ENCODE peak calls at places on chromosomes 13 and 19, in six cellular contexts. V is testis, L is A549, B is transverse colon, G is HCT116, E is breast epithelium. T is an unnamed sample.

GRCh38 chr19:3575949-3576673 is 3.4 kb downstream of the HMG20B start:
- DNase-seq in V (no peak), L (no peak), B (no peak), G (no peak), E (no peak), T (no peak)

GRCh38 chr13:99339736-99340392 is 32.7 kb upstream of the GPR183 start:
- DNase-seq in V (no peak), L (no peak), B (peak), G (no peak), E (no peak), T (no peak)

GRCh38 chr13:76307157-76307556 is 579.0 kb downstream of the KCTD12 start:
- DNase-seq in V (peak), L (no peak), B (no peak), G (no peak), E (no peak), T (no peak)

GRCh38 chr19:29772696-29773095 is 39.1 kb upstream of the CCNE1 start:
- DNase-seq in V (peak), L (no peak), B (no peak), G (no peak), E (no peak), T (no peak)

GRCh38 chr13:100646030-100646673 is 28.4 kb downstream of the TMTC4 start:
- DNase-seq in V (peak), L (peak), B (no peak), G (peak), E (no peak), T (no peak)

GRCh38 chr19:10543059-10543419 is 665 bp upstream of the ATG4D start:
- DNase-seq in V (no peak), L (no peak), B (no peak), G (no peak), E (no peak), T (no peak)

GRCh38 chr13:111219306-111219705 is 101.1 kb upstream of the TEX29 start:
- DNase-seq in V (no peak), L (no peak), B (no peak), G (no peak), E (no peak), T (no peak)

GRCh38 chr13:31011193-31011860 is 78.9 kb downstream of the TEX26 start:
- DNase-seq in V (no peak), L (no peak), B (no peak), G (no peak), E (no peak), T (no peak)

GRCh38 chr19:44689290-44690130 is 9.4 kb upstream of the CEACAM16 start:
- DNase-seq in V (peak), L (peak), B (peak), G (peak), E (peak), T (no peak)

GRCh38 chr19:19120308-19121156 is 17.7 kb downstream of the TMEM161A start:
- DNase-seq in V (peak), L (no peak), B (peak), G (no peak), E (no peak), T (no peak)
- H3K27ac ChIP-seq in V (no peak), L (no peak), B (peak), G (no peak), E (no peak), T (no peak)

GRCh38 chr13:49995535-49996165 is 1.2 kb upstream of the TRIM13 start:
- DNase-seq in V (no peak), L (no peak), B (no peak), G (no peak), E (no peak), T (no peak)
- TF ChIP-seq POLR2A in V (no peak), L (no peak), B (no peak), G (no peak), E (no peak), T (no peak)

DNA sequence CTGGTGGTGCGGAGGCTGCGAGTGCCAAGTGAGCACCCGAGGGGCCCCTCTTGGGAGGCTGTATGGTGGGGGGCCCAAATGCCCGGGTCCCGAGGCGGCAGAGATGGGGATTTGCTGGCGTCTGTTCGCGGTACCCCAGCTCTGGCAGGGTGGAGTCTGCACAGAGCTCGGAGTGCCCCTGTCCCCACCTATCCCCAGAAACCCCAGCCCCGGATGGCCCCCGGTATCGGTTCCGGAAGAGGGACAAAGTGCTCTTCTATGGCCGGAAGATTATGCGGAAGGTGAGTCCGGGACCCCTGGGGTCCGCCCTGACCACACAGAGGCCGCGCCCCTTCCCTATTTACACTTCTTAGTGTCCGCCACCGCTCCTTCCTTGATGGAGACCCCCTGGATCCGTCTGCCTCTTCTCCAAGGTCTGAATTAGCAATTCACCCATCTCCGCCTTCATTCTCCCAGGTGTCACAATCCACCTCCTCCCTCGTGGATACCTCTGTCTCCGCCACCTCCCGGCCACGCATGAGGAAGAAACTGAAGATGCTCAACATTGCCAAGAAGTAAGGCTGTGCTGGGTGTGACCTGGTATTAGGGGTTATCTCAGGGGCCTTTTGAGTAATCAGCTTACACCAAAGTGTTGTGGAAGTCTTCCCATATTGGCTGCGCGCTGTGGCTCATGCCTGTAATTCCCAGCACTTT is 622 bp downstream of the PNPLA6 start:
- DNase-seq in V (no peak), L (no peak), B (no peak), G (no peak), E (no peak), T (no peak)
- TF ChIP-seq CTCF in V (no peak), L (no peak), B (no peak), G (no peak), E (no peak), T (no peak)

DNA sequence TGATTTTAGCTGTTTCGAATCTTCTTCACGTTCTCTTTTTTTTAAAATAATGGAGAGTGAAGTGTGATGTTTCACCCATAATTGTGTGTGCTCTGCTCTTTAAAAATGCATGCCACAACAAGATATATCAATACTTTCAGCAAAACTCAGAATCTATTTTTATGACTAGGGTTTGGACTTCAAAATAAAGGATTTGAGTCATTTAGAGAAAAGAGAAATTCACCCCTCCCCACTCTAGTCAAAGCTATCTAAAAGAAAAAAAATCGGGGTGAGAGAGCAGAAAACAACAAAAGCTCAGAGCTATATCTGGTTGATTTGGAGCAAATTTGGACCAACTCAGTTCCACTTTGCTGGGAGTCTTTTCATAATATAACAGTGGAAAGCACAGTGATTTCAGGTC is 244.5 kb downstream of the DNAJC15 start:
- DNase-seq in V (no peak), L (no peak), B (no peak), G (no peak), E (no peak), T (no peak)
- H3K27ac ChIP-seq in V (no peak), L (peak), B (no peak), G (no peak), E (no peak), T (no peak)

GRCh38 chr19:50795665-50796073 is 5.5 kb downstream of the ACP4 start:
- DNase-seq in V (no peak), L (no peak), B (no peak), G (no peak), E (no peak), T (no peak)
- TF ChIP-seq POLR2A in V (no peak), L (peak), B (no peak), G (no peak), E (no peak), T (no peak)

DNA sequence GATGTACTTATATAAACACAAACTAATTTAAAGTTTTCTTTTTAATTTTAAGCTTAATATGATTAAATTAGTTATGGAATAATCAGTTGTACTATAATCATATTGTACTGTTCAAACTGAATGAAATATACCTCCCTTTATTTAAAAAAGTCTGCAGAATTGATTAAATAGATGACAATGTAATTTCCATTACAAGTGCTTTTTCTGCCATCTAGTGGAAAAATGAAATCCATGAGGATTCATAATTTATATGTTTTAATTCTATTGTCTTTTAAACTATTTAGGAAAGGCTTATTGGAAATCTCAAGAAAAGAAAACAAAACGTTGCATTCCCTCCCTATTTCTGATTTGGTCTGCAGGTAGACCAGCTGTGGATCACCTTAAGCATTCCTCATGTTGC is 30.8 kb downstream of the MZT1 start:
- DNase-seq in V (no peak), L (no peak), B (no peak), G (peak), E (no peak), T (no peak)
- TF ChIP-seq CTCF in V (no peak), L (peak), B (peak), G (peak), E (peak), T (peak)

GRCh38 chr19:19257836-19258588 is 15.1 kb downstream of the TM6SF2 start:
- DNase-seq in V (no peak), L (no peak), B (no peak), G (no peak), E (no peak), T (no peak)
- H3K27ac ChIP-seq in V (no peak), L (no peak), B (no peak), G (no peak), E (no peak), T (no peak)

GRCh38 chr19:41868989-41869300 is 8.1 kb upstream of the CD79A start:
- DNase-seq in V (no peak), L (no peak), B (no peak), G (no peak), E (no peak), T (no peak)

GRCh38 chr19:41864374-41864773 is 4.3 kb downstream of the RPS19 start:
- DNase-seq in V (no peak), L (no peak), B (no peak), G (no peak), E (no peak), T (no peak)

GRCh38 chr19:41863209-41863931 is 3.3 kb downstream of the RPS19 start:
- DNase-seq in V (no peak), L (no peak), B (no peak), G (no peak), E (no peak), T (no peak)

GRCh38 chr19:41868120-41868988 is 8.3 kb downstream of the RPS19 start:
- DNase-seq in V (no peak), L (no peak), B (peak), G (no peak), E (no peak), T (no peak)

DNA sequence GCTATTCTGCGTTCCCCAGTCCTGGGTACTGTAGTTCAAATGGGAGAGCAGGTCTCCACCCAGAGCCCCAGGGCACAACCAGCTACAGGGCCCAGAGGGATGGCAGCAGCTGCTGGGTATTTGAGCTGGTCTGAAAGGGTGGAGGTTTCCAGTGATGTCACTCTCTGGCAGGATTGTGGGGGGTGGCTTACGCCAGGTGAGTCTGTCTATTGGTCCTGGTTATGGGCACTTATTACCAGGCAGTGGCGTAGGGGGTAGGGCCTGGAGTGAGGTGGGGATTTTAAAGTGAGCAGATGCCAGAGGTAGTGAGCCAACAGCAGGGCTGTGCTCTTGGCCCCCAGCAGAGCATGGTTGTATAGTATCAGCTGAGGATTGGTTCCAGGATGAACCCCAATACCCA is 6.2 kb downstream of the RPS19 start:
- DNase-seq in V (no peak), L (no peak), B (no peak), G (no peak), E (no peak), T (no peak)
- TF ChIP-seq POLR2A in V (no peak), L (no peak), B (no peak), G (no peak), E (no peak), T (no peak)

T was measured in esophagus squamous epithelium.